ENCODE peak calls at places on chromosomes 13 and 19, in nine cellular contexts. One of them, this sample, is unnamed.

GRCh38 chr13:112688560-112689497 is 1.0 kb upstream of the ATP11A start:
- DNase-seq in left ventricle myocardium inferior: no peak
- DNase-seq in astrocyte of the cerebellum: no peak
- DNase-seq in NCI-H1436: no peak
- DNase-seq in M059J: no peak
- DNase-seq in HT1080: no peak
- DNase-seq in stimulated activated naive B cell treated with anti-CD40 and anti-IgM and Interleukin-4, amounts not matched to agents 10 μg/mL and 1 μg/mL and 100 μg/mL, for 72 hours: peak; percentile 21
- DNase-seq in NCI-H510A treated with DMSO at 0.1 percent for 48 hours: no peak
- DNase-seq in activated naive CD8-positive, alpha-beta T cell treated with anti-CD3 and anti-CD28 coated beads for 36 hours: peak; percentile 65
- DNase-seq in this sample: no peak

GRCh38 chr19:41537789-41538188 is 38.2 kb upstream of the CEACAM21 start:
- DNase-seq in astrocyte of the cerebellum: no peak
- DNase-seq in NCI-H510A treated with DMSO at 0.1 percent for 48 hours: no peak
- DNase-seq in HT1080: no peak
- DNase-seq in NCI-H1436: no peak
- DNase-seq in activated naive CD8-positive, alpha-beta T cell treated with anti-CD3 and anti-CD28 coated beads for 36 hours: no peak
- DNase-seq in M059J: no peak
- DNase-seq in stimulated activated naive B cell treated with anti-CD40 and anti-IgM and Interleukin-4, amounts not matched to agents 10 μg/mL and 1 μg/mL and 100 μg/mL, for 72 hours: no peak
- DNase-seq in left ventricle myocardium inferior: no peak
- DNase-seq in this sample: peak; percentile 36

GRCh38 chr13:106275441-106276032 is 259.9 kb downstream of the EFNB2 start:
- DNase-seq in left ventricle myocardium inferior: no peak
- DNase-seq in NCI-H1436: no peak
- DNase-seq in NCI-H510A treated with DMSO at 0.1 percent for 48 hours: no peak
- DNase-seq in stimulated activated naive B cell treated with anti-CD40 and anti-IgM and Interleukin-4, amounts not matched to agents 10 μg/mL and 1 μg/mL and 100 μg/mL, for 72 hours: no peak
- DNase-seq in activated naive CD8-positive, alpha-beta T cell treated with anti-CD3 and anti-CD28 coated beads for 36 hours: no peak
- DNase-seq in astrocyte of the cerebellum: no peak
- DNase-seq in HT1080: no peak
- DNase-seq in M059J: no peak
- DNase-seq in this sample: no peak

GRCh38 chr19:4909172-4909896 is at the start of gene UHRF1:
- DNase-seq in M059J: peak; percentile 57
- DNase-seq in left ventricle myocardium inferior: no peak
- DNase-seq in activated naive CD8-positive, alpha-beta T cell treated with anti-CD3 and anti-CD28 coated beads for 36 hours: peak; percentile 87
- DNase-seq in stimulated activated naive B cell treated with anti-CD40 and anti-IgM and Interleukin-4, amounts not matched to agents 10 μg/mL and 1 μg/mL and 100 μg/mL, for 72 hours: peak; percentile 56
- DNase-seq in NCI-H510A treated with DMSO at 0.1 percent for 48 hours: no peak
- DNase-seq in NCI-H1436: peak; percentile 77
- DNase-seq in HT1080: peak; percentile 18
- DNase-seq in astrocyte of the cerebellum: no peak
- DNase-seq in this sample: peak; percentile 11

GRCh38 chr19:8366121-8366581 is 2.2 kb downstream of the ANGPTL4 start:
- DNase-seq in activated naive CD8-positive, alpha-beta T cell treated with anti-CD3 and anti-CD28 coated beads for 36 hours: no peak
- DNase-seq in left ventricle myocardium inferior: no peak
- DNase-seq in astrocyte of the cerebellum: no peak
- DNase-seq in stimulated activated naive B cell treated with anti-CD40 and anti-IgM and Interleukin-4, amounts not matched to agents 10 μg/mL and 1 μg/mL and 100 μg/mL, for 72 hours: no peak
- DNase-seq in NCI-H510A treated with DMSO at 0.1 percent for 48 hours: no peak
- DNase-seq in HT1080: no peak
- DNase-seq in NCI-H1436: no peak
- DNase-seq in M059J: no peak
- DNase-seq in this sample: no peak

GRCh38 chr13:73325351-73326214 is 266.8 kb downstream of the KLF5 start:
- DNase-seq in activated naive CD8-positive, alpha-beta T cell treated with anti-CD3 and anti-CD28 coated beads for 36 hours: no peak
- DNase-seq in NCI-H1436: no peak
- DNase-seq in left ventricle myocardium inferior: no peak
- DNase-seq in stimulated activated naive B cell treated with anti-CD40 and anti-IgM and Interleukin-4, amounts not matched to agents 10 μg/mL and 1 μg/mL and 100 μg/mL, for 72 hours: no peak
- DNase-seq in HT1080: no peak
- DNase-seq in M059J: no peak
- DNase-seq in astrocyte of the cerebellum: no peak
- DNase-seq in NCI-H510A treated with DMSO at 0.1 percent for 48 hours: no peak
- DNase-seq in this sample: peak; percentile 96

GRCh38 chr13:44573790-44574465 is 2.2 kb downstream of the TSC22D1 start:
- DNase-seq in HT1080: peak; percentile 18
- DNase-seq in NCI-H510A treated with DMSO at 0.1 percent for 48 hours: no peak
- DNase-seq in stimulated activated naive B cell treated with anti-CD40 and anti-IgM and Interleukin-4, amounts not matched to agents 10 μg/mL and 1 μg/mL and 100 μg/mL, for 72 hours: no peak
- DNase-seq in NCI-H1436: no peak
- DNase-seq in activated naive CD8-positive, alpha-beta T cell treated with anti-CD3 and anti-CD28 coated beads for 36 hours: no peak
- DNase-seq in astrocyte of the cerebellum: peak; percentile 75
- DNase-seq in left ventricle myocardium inferior: no peak
- DNase-seq in M059J: peak; percentile 81
- DNase-seq in this sample: peak; percentile 46

GRCh38 chr19:45767881-45768643 is 990 bp downstream of the SIX5 start:
- DNase-seq in astrocyte of the cerebellum: peak; percentile 27
- DNase-seq in activated naive CD8-positive, alpha-beta T cell treated with anti-CD3 and anti-CD28 coated beads for 36 hours: peak; percentile 57
- DNase-seq in M059J: peak; percentile 77
- DNase-seq in stimulated activated naive B cell treated with anti-CD40 and anti-IgM and Interleukin-4, amounts not matched to agents 10 μg/mL and 1 μg/mL and 100 μg/mL, for 72 hours: no peak
- DNase-seq in left ventricle myocardium inferior: peak; percentile 76
- DNase-seq in NCI-H510A treated with DMSO at 0.1 percent for 48 hours: peak; percentile 38
- DNase-seq in HT1080: peak; percentile 56
- DNase-seq in NCI-H1436: no peak
- DNase-seq in this sample: peak; percentile 39

GRCh38 chr19:9878511-9879196 is 43.5 kb downstream of the PIN1 start:
- DNase-seq in left ventricle myocardium inferior: no peak
- DNase-seq in NCI-H1436: no peak
- DNase-seq in activated naive CD8-positive, alpha-beta T cell treated with anti-CD3 and anti-CD28 coated beads for 36 hours: no peak
- DNase-seq in NCI-H510A treated with DMSO at 0.1 percent for 48 hours: no peak
- DNase-seq in astrocyte of the cerebellum: no peak
- DNase-seq in M059J: peak; percentile 38
- DNase-seq in HT1080: peak; percentile 21
- DNase-seq in stimulated activated naive B cell treated with anti-CD40 and anti-IgM and Interleukin-4, amounts not matched to agents 10 μg/mL and 1 μg/mL and 100 μg/mL, for 72 hours: no peak
- DNase-seq in this sample: no peak

GRCh38 chr19:46739290-46739771 is 6.5 kb upstream of the FKRP start:
- DNase-seq in M059J: no peak
- DNase-seq in left ventricle myocardium inferior: peak; percentile 90
- DNase-seq in NCI-H510A treated with DMSO at 0.1 percent for 48 hours: no peak
- DNase-seq in stimulated activated naive B cell treated with anti-CD40 and anti-IgM and Interleukin-4, amounts not matched to agents 10 μg/mL and 1 μg/mL and 100 μg/mL, for 72 hours: no peak
- DNase-seq in NCI-H1436: no peak
- DNase-seq in HT1080: no peak
- DNase-seq in astrocyte of the cerebellum: no peak
- DNase-seq in activated naive CD8-positive, alpha-beta T cell treated with anti-CD3 and anti-CD28 coated beads for 36 hours: no peak
- DNase-seq in this sample: no peak

GRCh38 chr19:4052993-4053422 is 13.7 kb downstream of the ZBTB7A start:
- DNase-seq in HT1080: no peak
- DNase-seq in activated naive CD8-positive, alpha-beta T cell treated with anti-CD3 and anti-CD28 coated beads for 36 hours: no peak
- DNase-seq in NCI-H1436: no peak
- DNase-seq in M059J: no peak
- DNase-seq in astrocyte of the cerebellum: no peak
- DNase-seq in stimulated activated naive B cell treated with anti-CD40 and anti-IgM and Interleukin-4, amounts not matched to agents 10 μg/mL and 1 μg/mL and 100 μg/mL, for 72 hours: no peak
- DNase-seq in NCI-H510A treated with DMSO at 0.1 percent for 48 hours: no peak
- DNase-seq in left ventricle myocardium inferior: no peak
- DNase-seq in this sample: peak; percentile 82

GRCh38 chr19:47435196-47435595 is 15.9 kb upstream of the MEIS3 start:
- DNase-seq in M059J: no peak
- DNase-seq in NCI-H1436: no peak
- DNase-seq in stimulated activated naive B cell treated with anti-CD40 and anti-IgM and Interleukin-4, amounts not matched to agents 10 μg/mL and 1 μg/mL and 100 μg/mL, for 72 hours: no peak
- DNase-seq in astrocyte of the cerebellum: no peak
- DNase-seq in activated naive CD8-positive, alpha-beta T cell treated with anti-CD3 and anti-CD28 coated beads for 36 hours: no peak
- DNase-seq in left ventricle myocardium inferior: no peak
- DNase-seq in NCI-H510A treated with DMSO at 0.1 percent for 48 hours: no peak
- DNase-seq in HT1080: no peak
- DNase-seq in this sample: no peak

GRCh38 chr19:29405728-29405995 is 120.1 kb upstream of the VSTM2B start:
- DNase-seq in NCI-H510A treated with DMSO at 0.1 percent for 48 hours: no peak
- DNase-seq in NCI-H1436: no peak
- DNase-seq in left ventricle myocardium inferior: no peak
- DNase-seq in astrocyte of the cerebellum: no peak
- DNase-seq in M059J: no peak
- DNase-seq in activated naive CD8-positive, alpha-beta T cell treated with anti-CD3 and anti-CD28 coated beads for 36 hours: no peak
- DNase-seq in HT1080: no peak
- DNase-seq in stimulated activated naive B cell treated with anti-CD40 and anti-IgM and Interleukin-4, amounts not matched to agents 10 μg/mL and 1 μg/mL and 100 μg/mL, for 72 hours: no peak
- DNase-seq in this sample: no peak

GRCh38 chr13:50276550-50276949 is 261.3 kb downstream of the KCNRG start:
- DNase-seq in HT1080: no peak
- DNase-seq in M059J: no peak
- DNase-seq in activated naive CD8-positive, alpha-beta T cell treated with anti-CD3 and anti-CD28 coated beads for 36 hours: no peak
- DNase-seq in left ventricle myocardium inferior: no peak
- DNase-seq in NCI-H510A treated with DMSO at 0.1 percent for 48 hours: no peak
- DNase-seq in NCI-H1436: no peak
- DNase-seq in stimulated activated naive B cell treated with anti-CD40 and anti-IgM and Interleukin-4, amounts not matched to agents 10 μg/mL and 1 μg/mL and 100 μg/mL, for 72 hours: no peak
- DNase-seq in astrocyte of the cerebellum: no peak
- DNase-seq in this sample: no peak

GRCh38 chr13:75271851-75272250 is 210.1 kb downstream of the TBC1D4 start:
- DNase-seq in stimulated activated naive B cell treated with anti-CD40 and anti-IgM and Interleukin-4, amounts not matched to agents 10 μg/mL and 1 μg/mL and 100 μg/mL, for 72 hours: no peak
- DNase-seq in left ventricle myocardium inferior: no peak
- DNase-seq in astrocyte of the cerebellum: no peak
- DNase-seq in M059J: peak; percentile 12
- DNase-seq in activated naive CD8-positive, alpha-beta T cell treated with anti-CD3 and anti-CD28 coated beads for 36 hours: no peak
- DNase-seq in NCI-H1436: no peak
- DNase-seq in HT1080: no peak
- DNase-seq in NCI-H510A treated with DMSO at 0.1 percent for 48 hours: no peak
- DNase-seq in this sample: no peak

GRCh38 chr19:16078759-16079707 is 2.7 kb downstream of the TPM4 start:
- DNase-seq in M059J: peak; percentile 97
- DNase-seq in activated naive CD8-positive, alpha-beta T cell treated with anti-CD3 and anti-CD28 coated beads for 36 hours: peak; percentile 68
- DNase-seq in HT1080: peak; percentile 97
- DNase-seq in stimulated activated naive B cell treated with anti-CD40 and anti-IgM and Interleukin-4, amounts not matched to agents 10 μg/mL and 1 μg/mL and 100 μg/mL, for 72 hours: peak; percentile 67
- DNase-seq in left ventricle myocardium inferior: peak; percentile 65
- DNase-seq in NCI-H510A treated with DMSO at 0.1 percent for 48 hours: no peak
- DNase-seq in NCI-H1436: peak; percentile 24
- DNase-seq in astrocyte of the cerebellum: peak; percentile 95
- DNase-seq in this sample: peak; percentile 79

GRCh38 chr19:49061445-49061844 is 3.2 kb downstream of the NTF4 start:
- DNase-seq in HT1080: no peak
- DNase-seq in activated naive CD8-positive, alpha-beta T cell treated with anti-CD3 and anti-CD28 coated beads for 36 hours: peak; percentile 31
- DNase-seq in NCI-H1436: no peak
- DNase-seq in left ventricle myocardium inferior: no peak
- DNase-seq in astrocyte of the cerebellum: no peak
- DNase-seq in M059J: no peak
- DNase-seq in NCI-H510A treated with DMSO at 0.1 percent for 48 hours: no peak
- DNase-seq in stimulated activated naive B cell treated with anti-CD40 and anti-IgM and Interleukin-4, amounts not matched to agents 10 μg/mL and 1 μg/mL and 100 μg/mL, for 72 hours: no peak
- DNase-seq in this sample: no peak

GRCh38 chr19:7636691-7637373 is at the start of gene STXBP2:
- DNase-seq in astrocyte of the cerebellum: no peak
- DNase-seq in M059J: no peak
- DNase-seq in stimulated activated naive B cell treated with anti-CD40 and anti-IgM and Interleukin-4, amounts not matched to agents 10 μg/mL and 1 μg/mL and 100 μg/mL, for 72 hours: peak; percentile 84
- DNase-seq in activated naive CD8-positive, alpha-beta T cell treated with anti-CD3 and anti-CD28 coated beads for 36 hours: peak; percentile 91
- DNase-seq in NCI-H1436: peak; percentile 79
- DNase-seq in left ventricle myocardium inferior: peak; percentile 58
- DNase-seq in NCI-H510A treated with DMSO at 0.1 percent for 48 hours: peak; percentile 75
- DNase-seq in HT1080: no peak
- DNase-seq in this sample: peak; percentile 88

GRCh38 chr19:35727053-35727955 is 9.5 kb downstream of the KMT2B start:
- DNase-seq in astrocyte of the cerebellum: no peak
- DNase-seq in stimulated activated naive B cell treated with anti-CD40 and anti-IgM and Interleukin-4, amounts not matched to agents 10 μg/mL and 1 μg/mL and 100 μg/mL, for 72 hours: no peak
- DNase-seq in HT1080: no peak
- DNase-seq in activated naive CD8-positive, alpha-beta T cell treated with anti-CD3 and anti-CD28 coated beads for 36 hours: no peak
- DNase-seq in NCI-H510A treated with DMSO at 0.1 percent for 48 hours: no peak
- DNase-seq in left ventricle myocardium inferior: no peak
- DNase-seq in M059J: no peak
- DNase-seq in NCI-H1436: no peak
- DNase-seq in this sample: no peak

GRCh38 chr13:69912576-69913074 is 195.0 kb upstream of the ATXN8OS start:
- DNase-seq in stimulated activated naive B cell treated with anti-CD40 and anti-IgM and Interleukin-4, amounts not matched to agents 10 μg/mL and 1 μg/mL and 100 μg/mL, for 72 hours: no peak
- DNase-seq in M059J: no peak
- DNase-seq in astrocyte of the cerebellum: no peak
- DNase-seq in left ventricle myocardium inferior: no peak
- DNase-seq in activated naive CD8-positive, alpha-beta T cell treated with anti-CD3 and anti-CD28 coated beads for 36 hours: no peak
- DNase-seq in HT1080: no peak
- DNase-seq in NCI-H510A treated with DMSO at 0.1 percent for 48 hours: no peak
- DNase-seq in NCI-H1436: no peak
- DNase-seq in this sample: no peak

GRCh38 chr19:15463865-15464371 is 426 bp downstream of the RASAL3 start:
- DNase-seq in M059J: no peak
- DNase-seq in HT1080: no peak
- DNase-seq in NCI-H1436: no peak
- DNase-seq in left ventricle myocardium inferior: no peak
- DNase-seq in activated naive CD8-positive, alpha-beta T cell treated with anti-CD3 and anti-CD28 coated beads for 36 hours: peak; percentile 81
- DNase-seq in NCI-H510A treated with DMSO at 0.1 percent for 48 hours: no peak
- DNase-seq in stimulated activated naive B cell treated with anti-CD40 and anti-IgM and Interleukin-4, amounts not matched to agents 10 μg/mL and 1 μg/mL and 100 μg/mL, for 72 hours: peak; percentile 65
- DNase-seq in astrocyte of the cerebellum: no peak
- DNase-seq in this sample: peak; percentile 57

GRCh38 chr19:45130888-45131615 is 29.7 kb downstream of the NKPD1 start:
- DNase-seq in astrocyte of the cerebellum: no peak
- DNase-seq in M059J: no peak
- DNase-seq in activated naive CD8-positive, alpha-beta T cell treated with anti-CD3 and anti-CD28 coated beads for 36 hours: no peak
- DNase-seq in stimulated activated naive B cell treated with anti-CD40 and anti-IgM and Interleukin-4, amounts not matched to agents 10 μg/mL and 1 μg/mL and 100 μg/mL, for 72 hours: no peak
- DNase-seq in NCI-H510A treated with DMSO at 0.1 percent for 48 hours: peak; percentile 96
- DNase-seq in left ventricle myocardium inferior: no peak
- DNase-seq in NCI-H1436: peak; percentile 97
- DNase-seq in HT1080: peak; percentile 52
- DNase-seq in this sample: no peak

GRCh38 chr19:5110546-5110945 is 141.6 kb downstream of the KDM4B start:
- DNase-seq in M059J: no peak
- DNase-seq in activated naive CD8-positive, alpha-beta T cell treated with anti-CD3 and anti-CD28 coated beads for 36 hours: no peak
- DNase-seq in HT1080: no peak
- DNase-seq in astrocyte of the cerebellum: no peak
- DNase-seq in NCI-H1436: no peak
- DNase-seq in stimulated activated naive B cell treated with anti-CD40 and anti-IgM and Interleukin-4, amounts not matched to agents 10 μg/mL and 1 μg/mL and 100 μg/mL, for 72 hours: no peak
- DNase-seq in left ventricle myocardium inferior: no peak
- DNase-seq in NCI-H510A treated with DMSO at 0.1 percent for 48 hours: no peak
- DNase-seq in this sample: no peak

This sample was measured in small intestine.